ENCODE peak calls at places on chromosomes 11 and 22, in six cellular contexts. T, I, L, K, Q and R are unnamed samples. For H3K4me1 and H3K36me3, the result is how much of the 10 kb centered on the place peaks cover.

GRCh38 chr11:118060879-118061278 is 16.0 kb upstream of the TMPRSS4 start:
- DNase-seq in T (no peak), Q (no peak), K (no peak), I (no peak), L (no peak), R (no peak)

GRCh38 chr11:86574493-86575207 is 97.8 kb downstream of the ME3 start:
- DNase-seq in Q (no peak), T (peak), K (no peak), I (no peak), L (no peak), R (no peak)

GRCh38 chr22:41248758-41249157 is 8.0 kb upstream of the CHADL start:
- DNase-seq in T (no peak), Q (no peak), I (no peak), L (no peak), K (no peak), R (no peak)

GRCh38 chr11:58926695-58927094 is 12.6 kb upstream of the GLYATL1 start:
- DNase-seq in I (no peak), Q (peak), T (peak), K (no peak), L (no peak), R (no peak)

GRCh38 chr11:45423036-45423435 is 136.9 kb upstream of the SYT13 start:
- DNase-seq in I (no peak), Q (no peak), T (no peak), K (no peak), L (no peak), R (no peak)

GRCh38 chr22:22882033-22882717 is 5.4 kb upstream of the IGLL5 start:
- DNase-seq in L (no peak), T (peak), K (no peak), I (no peak), Q (no peak), R (no peak)

GRCh38 chr11:131481317-131481716 is 110.9 kb downstream of the NTM start:
- DNase-seq in L (no peak), Q (no peak), K (no peak), T (no peak), I (no peak), R (no peak)

GRCh38 chr11:8281266-8281665 is 17.6 kb upstream of the LMO1 start:
- DNase-seq in L (no peak), I (no peak), K (no peak), T (no peak), Q (no peak), R (no peak)

GRCh38 chr11:58576792-58577440 is 1.3 kb upstream of the LPXN start:
- DNase-seq in I (no peak), K (peak), L (no peak), T (peak), Q (peak), R (peak)

GRCh38 chr22:29037340-29037932 is 24.2 kb downstream of the C22orf31 start:
- DNase-seq in L (no peak), K (peak), Q (no peak), T (no peak), I (no peak), R (no peak)

GRCh38 chr22:21028277-21029251 is 3.8 kb downstream of the SLC7A4 start:
- DNase-seq in K (no peak), T (no peak), L (no peak), I (no peak), Q (no peak), R (no peak)

GRCh38 chr11:6799402-6799801 is at the start of gene OR6A2:
- DNase-seq in K (no peak), L (no peak), Q (peak), T (peak), I (no peak), R (no peak)

GRCh38 chr11:15905334-15905733 is 451.0 kb downstream of the SOX6 start:
- DNase-seq in Q (no peak), I (no peak), T (no peak), L (peak), K (no peak), R (no peak)

GRCh38 chr11:70124321-70125061 is 46.4 kb downstream of the ANO1 start:
- DNase-seq in Q (no peak), K (no peak), I (no peak), L (no peak), T (no peak), R (no peak)

GRCh38 chr22:50271519-50271970 is 1.4 kb upstream of the MAPK11 start:
- DNase-seq in L (peak), I (peak), K (peak), T (peak), Q (peak), R (peak)

GRCh38 chr22:44710474-44711235 is 8.7 kb downstream of the PRR5 start:
- DNase-seq in L (no peak), Q (no peak), K (no peak), T (no peak), I (peak), R (no peak)

GRCh38 chr11:124898711-124899110 is 1.0 kb upstream of the ROBO4 start:
- DNase-seq in L (peak), K (peak), Q (no peak), T (peak), I (no peak), R (no peak)

GRCh38 chr11:65916391-65916790 is 2.5 kb downstream of the C11orf68 start:
- DNase-seq in I (no peak), K (no peak), L (no peak), Q (no peak), T (no peak), R (no peak)

GRCh38 chr11:93519179-93519578 is 24.0 kb downstream of the SMCO4 start:
- DNase-seq in Q (no peak), I (no peak), K (no peak), T (no peak), L (no peak), R (no peak)

GRCh38 chr11:2384723-2385041 is 7.6 kb downstream of the CD81 start:
- DNase-seq in L (no peak), Q (no peak), T (no peak), I (no peak), K (no peak), R (no peak)

GRCh38 chr22:17988800-17989513 is 35.4 kb downstream of the MICAL3 start:
- DNase-seq in I (no peak), Q (no peak), K (no peak), L (no peak), T (no peak), R (no peak)

GRCh38 chr11:34395916-34396555 is 38.2 kb upstream of the ABTB2 start:
- DNase-seq in K (no peak), Q (peak), T (peak), L (no peak), I (no peak), R (peak)

GRCh38 chr11:1928891-1929541 is 9.5 kb downstream of the TNNT3 start:
- DNase-seq in I (no peak), K (no peak), L (peak), T (no peak), Q (no peak), R (no peak)

GRCh38 chr11:95877288-95877687 is 46.6 kb downstream of the MTMR2 start:
- DNase-seq in K (no peak), Q (peak), I (no peak), T (peak), L (no peak), R (no peak)

GRCh38 chr22:33465554-33465953 is 407.4 kb upstream of the SYN3 start:
- DNase-seq in T (no peak), K (no peak), I (no peak), Q (no peak), L (no peak), R (no peak)

GRCh38 chr11:96778272-96778671 is 388.5 kb downstream of the JRKL start:
- DNase-seq in Q (no peak), L (no peak), K (no peak), I (no peak), T (no peak), R (no peak)

GRCh38 chr11:65278351-65278750 is 16.6 kb downstream of the POLA2 start:
- DNase-seq in I (no peak), K (no peak), L (no peak), Q (no peak), T (no peak), R (no peak)

GRCh38 chr11:134557571-134558257 is 145.7 kb upstream of the B3GAT1 start:
- DNase-seq in Q (no peak), L (no peak), K (no peak), I (no peak), T (peak), R (no peak)

GRCh38 chr11:104772806-104773241 is 125.4 kb downstream of the CASP12 start:
- DNase-seq in I (no peak), K (no peak), Q (peak), L (no peak), T (peak), R (no peak)

GRCh38 chr22:47030143-47030641 is 267.7 kb downstream of the TBC1D22A start:
- DNase-seq in L (no peak), Q (peak), I (no peak), K (no peak), T (peak), R (peak)

GRCh38 chr22:30416843-30417242 is 8.7 kb upstream of the MTFP1 start:
- DNase-seq in I (no peak), Q (no peak), K (no peak), L (no peak), T (no peak), R (no peak)
- H3K4me3 ChIP-seq in I (no peak), Q (no peak), K (no peak), L (no peak), T (no peak), R (no peak)

GRCh38 chr11:68470304-68470811 is 9.8 kb downstream of the PPP6R3 start:
- DNase-seq in K (no peak), I (no peak), L (no peak), Q (no peak), T (no peak), R (no peak)
- H3K4me1 ChIP-seq in K (half or more), I (half or more), L (under half), Q (under half), T (under half), R (under half)

GRCh38 chr22:36285545-36285944 is 32.6 kb downstream of the APOL1 start:
- DNase-seq in Q (no peak), L (no peak), T (no peak), I (no peak), K (no peak), R (no peak)
- H3K36me3 ChIP-seq in Q (half or more), L (half or more), T (half or more), I (half or more), K (under half), R (half or more)

GRCh38 chr11:18650859-18651557 is 16.9 kb upstream of the SPTY2D1 start:
- DNase-seq in Q (peak), K (peak), I (peak), T (peak), L (no peak), R (peak)

DNA sequence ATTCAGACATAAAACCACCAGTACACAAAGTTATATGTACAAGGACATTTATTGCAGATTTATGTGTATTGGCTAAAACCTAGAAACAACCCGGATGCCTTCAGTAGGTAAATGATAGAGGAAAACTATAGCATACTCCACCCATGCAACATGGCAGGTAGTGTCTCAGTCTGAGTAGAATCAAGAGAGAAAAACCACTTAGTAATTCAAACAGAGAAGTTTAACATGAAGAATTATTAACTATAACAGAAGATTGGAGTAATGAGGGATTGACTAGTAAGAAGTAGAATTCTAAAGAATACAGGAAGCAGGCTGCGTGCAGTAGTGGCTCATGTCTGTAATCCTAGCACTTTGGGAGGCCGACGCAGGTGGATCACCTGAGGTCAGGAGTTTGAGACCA is 16.2 kb upstream of the SPTY2D1 start:
- DNase-seq in Q (no peak), T (no peak), K (no peak), L (no peak), I (no peak), R (no peak)
- H3K4me3 ChIP-seq in Q (no peak), T (no peak), K (no peak), L (no peak), I (no peak), R (no peak)

DNA sequence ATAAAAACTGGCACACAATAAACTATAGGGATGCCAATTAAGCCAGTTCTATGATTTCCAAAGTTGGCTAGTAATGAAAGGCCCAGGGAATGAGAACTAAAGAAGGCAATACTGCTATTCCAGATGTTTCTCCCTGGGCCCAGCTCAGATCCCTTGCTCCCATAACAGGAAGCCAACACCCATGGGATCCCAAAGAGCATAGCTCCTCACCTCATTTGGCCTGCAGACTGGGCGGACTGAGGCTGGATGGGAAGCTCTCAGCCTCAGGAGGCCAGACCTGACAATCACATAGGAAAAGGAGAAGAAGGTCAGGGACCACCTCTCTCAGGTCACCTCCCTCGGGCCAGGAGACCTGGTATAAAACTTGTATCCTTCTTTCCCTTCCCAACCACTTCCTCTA is 5.3 kb downstream of the TBC1D10A start:
- DNase-seq in I (no peak), Q (no peak), T (no peak), K (no peak), L (no peak), R (no peak)
- H3K4me1 ChIP-seq in I (half or more), Q (under half), T (under half), K (half or more), L (under half), R (under half)

DNA sequence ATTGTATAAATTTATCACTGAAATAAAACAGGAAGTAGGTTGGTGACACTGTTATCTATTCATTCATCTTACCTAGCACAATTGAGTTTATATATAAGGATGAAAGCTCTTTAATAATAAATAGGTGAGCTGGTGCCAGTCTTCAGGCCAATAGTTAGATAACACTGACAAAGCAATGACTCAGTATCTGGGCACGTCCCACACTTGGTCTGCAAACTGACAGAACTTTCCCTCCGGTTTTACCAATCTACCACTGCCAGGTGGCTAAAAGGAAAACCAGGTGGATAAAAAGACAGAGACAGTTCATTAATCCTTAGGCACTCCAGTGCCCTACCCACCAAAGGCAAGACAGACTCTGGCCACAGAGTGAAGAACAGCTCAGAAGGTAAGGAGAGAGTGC is 17.6 kb downstream of the DDB1 start:
- DNase-seq in T (peak), L (no peak), Q (no peak), I (no peak), K (no peak), R (no peak)
- H3K36me3 ChIP-seq in T (half or more), L (half or more), Q (half or more), I (half or more), K (under half), R (half or more)